ENCODE peak calls at places on chromosomes 4 and X, in four cellular contexts. N is IMR-90, H is mesenchymal stem cell, B is PC-3. Z is an unnamed sample.

GRCh38 chr4:168587326-168588125 is 90.7 kb downstream of the PALLD start:
- DNase-seq in N (peak; percentile 88), H (peak; percentile 83), B (peak; percentile 95), Z (peak; percentile 92)

GRCh38 chr4:188008377-188008776 is 12.8 kb downstream of the ZFP42 start:
- DNase-seq in N (peak; percentile 95), H (peak; percentile 89), B (peak; percentile 72), Z (peak; percentile 4)

GRCh38 chr4:52126946-52127345 is 75.8 kb downstream of the SPATA18 start:
- DNase-seq in N (peak; percentile 8), H (peak; percentile 35), B (peak; percentile 33), Z (peak; percentile 45)

GRCh38 chr4:126916626-126917140 is 716.1 kb upstream of the INTU start:
- DNase-seq in N (peak; percentile 86), H (no peak), B (no peak), Z (peak; percentile 84)

GRCh38 chr4:151438154-151438553 is 29.2 kb downstream of the FHIP1A start:
- DNase-seq in N (no peak), H (no peak), B (no peak), Z (no peak)

GRCh38 chrX:9866633-9867032 is 80.4 kb downstream of the SHROOM2 start:
- DNase-seq in N (no peak), H (peak; percentile 47), B (peak; percentile 12), Z (no peak)

GRCh38 chr4:111136438-111136837 is 513.6 kb upstream of the PITX2 start:
- DNase-seq in N (peak; percentile 59), H (peak; percentile 35), B (peak; percentile 13), Z (peak; percentile 57)

GRCh38 chr4:65521666-65522065 is 148.6 kb downstream of the EPHA5 start:
- DNase-seq in N (no peak), H (no peak), B (no peak), Z (no peak)

GRCh38 chr4:20368926-20369325 is 117.2 kb downstream of the SLIT2 start:
- DNase-seq in N (peak; percentile 67), H (peak; percentile 23), B (no peak), Z (peak; percentile 37)

GRCh38 chr4:92304636-92305035 is 870 bp downstream of the GRID2 start:
- DNase-seq in N (no peak), H (peak; percentile 5), B (no peak), Z (no peak)

GRCh38 chrX:66004928-66005831 is 34.7 kb downstream of the VSIG4 start:
- DNase-seq in N (no peak), H (no peak), B (no peak), Z (no peak)

GRCh38 chrX:54798137-54798536 is at the start of gene ITIH6:
- DNase-seq in N (no peak), H (peak; percentile 10), B (no peak), Z (no peak)

GRCh38 chr4:141933978-141934377 is 297.6 kb downstream of the IL15 start:
- DNase-seq in N (peak; percentile 10), H (no peak), B (peak; percentile 41), Z (no peak)

GRCh38 chr4:15776871-15777648 is 1.1 kb upstream of the CD38 start:
- DNase-seq in N (no peak), H (no peak), B (no peak), Z (no peak)

GRCh38 chrX:152640039-152640818 is 2.5 kb downstream of the GABRQ start:
- DNase-seq in N (peak; percentile 1), H (no peak), B (peak; percentile 40), Z (no peak)

GRCh38 chrX:41541381-41541780 is 94.2 kb downstream of the NYX start:
- DNase-seq in N (peak; percentile 44), H (no peak), B (no peak), Z (peak; percentile 9)

GRCh38 chr4:75821966-75822365 is 80.3 kb downstream of the PPEF2 start:
- DNase-seq in N (peak; percentile 65), H (no peak), B (peak; percentile 72), Z (peak; percentile 23)

GRCh38 chrX:123854329-123854728 is 5.5 kb upstream of the XIAP start:
- DNase-seq in N (peak; percentile 68), H (no peak), B (peak; percentile 58), Z (peak; percentile 85)

GRCh38 chrX:11629593-11630211 is 36.0 kb downstream of the ARHGAP6 start:
- DNase-seq in N (peak; percentile 51), H (peak; percentile 70), B (peak; percentile 33), Z (peak; percentile 83)

GRCh38 chr4:2243682-2244380 is 1.9 kb upstream of the HAUS3 start:
- DNase-seq in N (peak; percentile 18), H (peak; percentile 34), B (no peak), Z (peak; percentile 59)

GRCh38 chrX:46179748-46180147 is 365.5 kb downstream of the ZNF674 start:
- DNase-seq in N (no peak), H (no peak), B (no peak), Z (no peak)
- H3K9ac ChIP-seq in N (no peak overlapping the region), H (no peak overlapping the region), B (no peak overlapping the region), Z (peak overlapping the region; percentile 36)

GRCh38 chr4:25029479-25030282 is 1.1 kb downstream of the LGI2 start:
- DNase-seq in N (no peak), H (no peak), B (no peak), Z (no peak)
- H3K4me3 ChIP-seq in N (no peak overlapping the region), H (no peak overlapping the region), B (peak overlapping the region; percentile 43), Z (peak overlapping the region; percentile 58)

GRCh38 chrX:76643590-76643989 is 216.1 kb downstream of the MAGEE1 start:
- DNase-seq in N (no peak), H (no peak), B (no peak), Z (no peak)
- H3K9me3 ChIP-seq in N (peaks cover 8% of the 10 kb centered on the region), H (peaks cover 27% of the 10 kb centered on the region), B (no peaks in the 10 kb centered on the region), Z (no peaks in the 10 kb centered on the region)

GRCh38 chr4:4870493-4871266 is 11.2 kb downstream of the MSX1 start:
- DNase-seq in N (no peak), H (no peak), B (no peak), Z (no peak)
- H3K9ac ChIP-seq in N (no peak overlapping the region), H (no peak overlapping the region), B (no peak overlapping the region), Z (no peak overlapping the region)

DNA sequence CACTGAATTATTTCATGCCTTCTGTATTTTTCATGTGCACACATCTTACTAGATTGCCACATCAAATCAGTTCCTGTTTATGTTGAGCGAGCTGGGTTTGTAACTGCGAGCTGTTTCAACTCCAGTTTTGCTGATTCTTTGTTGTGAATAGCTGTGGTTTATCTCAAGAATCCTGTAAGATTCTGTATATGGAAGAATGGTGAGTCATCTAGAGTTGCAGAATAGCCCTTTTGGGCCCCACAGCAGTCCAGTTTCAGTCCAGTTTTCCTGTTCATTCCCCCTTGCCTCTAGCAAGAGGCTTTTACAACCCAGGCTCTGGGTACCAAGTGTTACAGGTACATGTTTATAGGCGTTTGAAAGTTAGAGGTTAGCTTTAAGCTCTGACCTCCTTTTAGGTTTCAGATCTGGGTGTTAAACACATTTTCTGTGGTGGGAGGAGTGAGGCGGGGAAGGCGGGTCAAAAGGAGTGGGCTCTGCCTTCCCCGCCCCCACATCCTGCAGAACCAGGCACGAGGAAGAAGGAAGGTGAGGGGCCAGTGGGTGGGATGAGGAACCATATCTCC is 32.7 kb downstream of the TBC1D14 start:
- DNase-seq in N (peak; percentile 98), H (peak; percentile 99), B (peak; percentile 51), Z (peak; percentile 98)
- H3K4me3 ChIP-seq in N (peak overlapping the region; percentile 17), H (no peak overlapping the region), B (no peak overlapping the region), Z (peak overlapping the region; percentile 64)

GRCh38 chrX:142076633-142077032 is 128.5 kb downstream of the MAGEC2 start:
- DNase-seq in N (no peak), H (no peak), B (peak; percentile 54), Z (no peak)
- H3K9me3 ChIP-seq in N (no peaks in the 10 kb centered on the region), H (no peaks in the 10 kb centered on the region), B (no peaks in the 10 kb centered on the region), Z (no peaks in the 10 kb centered on the region)